ENCODE peak calls at places on chromosomes 16 and 17, in six cellular contexts. Q is GM23338, N is endothelial cell of umbilical vein, L is H1, D is neuronal stem cell, S is Karpas-422. Y is an unnamed sample.

GRCh38 chr17:60577147-60577925 is 22.7 kb upstream of the PPM1D start:
- DNase-seq in S (no peak), L (no peak), N (peak), D (no peak), Q (peak), Y (peak)

GRCh38 chr17:30483159-30483558 is 6.0 kb downstream of the GOSR1 start:
- DNase-seq in S (no peak), D (no peak), Q (no peak), N (no peak), L (no peak), Y (no peak)

GRCh38 chr16:75105306-75106061 is 11.1 kb downstream of the LDHD start:
- DNase-seq in L (no peak), D (no peak), S (peak), N (no peak), Q (no peak), Y (peak)

GRCh38 chr17:17928422-17929386 is 43.5 kb downstream of the TOM1L2 start:
- DNase-seq in L (no peak), D (no peak), S (no peak), N (peak), Q (no peak), Y (no peak)

GRCh38 chr17:29102046-29102445 is 59.1 kb downstream of the PIPOX start:
- DNase-seq in L (no peak), N (no peak), S (no peak), Q (no peak), D (no peak), Y (no peak)

GRCh38 chr17:1714488-1714979 is 4.4 kb upstream of the TLCD2 start:
- DNase-seq in S (no peak), L (peak), N (peak), Q (peak), D (peak), Y (peak)

GRCh38 chr16:31696968-31697743 is 169.5 kb downstream of the AHSP start:
- DNase-seq in Q (peak), D (no peak), L (no peak), N (peak), S (peak), Y (peak)

GRCh38 chr17:17084941-17085340 is 42.7 kb downstream of the MPRIP start:
- DNase-seq in L (no peak), N (no peak), D (no peak), Q (no peak), S (no peak), Y (no peak)

GRCh38 chr17:28252436-28252835 is 66.6 kb upstream of the TMEM97 start:
- DNase-seq in S (no peak), L (no peak), D (no peak), N (no peak), Q (no peak), Y (peak)

GRCh38 chr17:61405047-61405685 is 5.5 kb downstream of the TBX2 start:
- DNase-seq in L (no peak), N (no peak), S (no peak), D (no peak), Q (peak), Y (no peak)

GRCh38 chr17:83200231-83200699 is 120.9 kb downstream of the METRNL start:
- DNase-seq in Q (no peak), N (no peak), L (no peak), S (no peak), D (no peak), Y (no peak)

GRCh38 chr17:61642768-61643167 is 51.7 kb upstream of the NACA2 start:
- DNase-seq in S (no peak), N (no peak), D (no peak), L (no peak), Q (no peak), Y (no peak)

GRCh38 chr16:48384305-48384981 is 770 bp downstream of the SIAH1 start:
- DNase-seq in N (peak), S (peak), L (no peak), D (peak), Q (peak), Y (peak)

GRCh38 chr17:37506678-37507077 is 17.0 kb downstream of the DUSP14 start:
- DNase-seq in D (peak), N (peak), Q (peak), L (peak), S (peak), Y (peak)

GRCh38 chr17:15123593-15124590 is 141.2 kb downstream of the PMP22 start:
- DNase-seq in D (no peak), Q (no peak), L (no peak), N (no peak), S (no peak), Y (peak)

GRCh38 chr17:55122114-55122513 is 142.6 kb upstream of the HLF start:
- DNase-seq in D (no peak), S (no peak), N (no peak), L (no peak), Q (no peak), Y (no peak)

GRCh38 chr16:79609861-79610260 is 9.3 kb upstream of the MAF start:
- DNase-seq in N (no peak), D (no peak), S (no peak), Q (no peak), L (no peak), Y (no peak)

GRCh38 chr17:71080937-71081336 is 911.6 kb downstream of the KCNJ2 start:
- DNase-seq in S (no peak), D (no peak), N (no peak), L (no peak), Q (peak), Y (no peak)

GRCh38 chr16:51666821-51667220 is 515.8 kb upstream of the SALL1 start:
- DNase-seq in N (no peak), L (no peak), S (no peak), Q (no peak), D (no peak), Y (peak)

GRCh38 chr17:246851-247421 is 65.5 kb upstream of the DOC2B start:
- DNase-seq in Q (no peak), N (no peak), D (no peak), L (no peak), S (no peak), Y (no peak)

GRCh38 chr17:38745545-38745944 is 2.6 kb downstream of the PCGF2 start:
- DNase-seq in Q (no peak), S (no peak), D (no peak), N (no peak), L (no peak), Y (no peak)

GRCh38 chr17:44314869-44315661 is 6.7 kb downstream of the RUNDC3A start:
- DNase-seq in Q (peak), D (no peak), S (peak), L (no peak), N (no peak), Y (peak)

GRCh38 chr17:80100035-80100323 is 1.4 kb upstream of the GAA start:
- DNase-seq in N (no peak), D (no peak), Q (no peak), L (no peak), S (no peak), Y (no peak)

GRCh38 chr17:33178641-33179040 is 114.5 kb downstream of the ASIC2 start:
- DNase-seq in N (no peak), S (no peak), D (no peak), Q (no peak), L (no peak), Y (no peak)

GRCh38 chr16:4416200-4417032 is at the start of gene CORO7:
- DNase-seq in Q (peak), D (peak), N (peak), S (peak), L (no peak), Y (peak)

GRCh38 chr17:44614862-44615261 is 41.4 kb upstream of the MEIOC start:
- DNase-seq in Q (no peak), D (no peak), N (no peak), L (no peak), S (no peak), Y (no peak)

GRCh38 chr16:30621765-30622164 is 11.6 kb upstream of the ZNF689 start:
- DNase-seq in S (no peak), Q (no peak), L (no peak), D (no peak), N (no peak), Y (no peak)

GRCh38 chr16:24286713-24287405 is 30.7 kb downstream of the CACNG3 start:
- DNase-seq in D (no peak), L (no peak), N (no peak), S (no peak), Q (no peak), Y (no peak)

GRCh38 chr16:68884867-68885266 is 41.5 kb downstream of the TANGO6 start:
- DNase-seq in S (no peak), N (peak), L (no peak), Q (no peak), D (no peak), Y (no peak)

GRCh38 chr16:3094289-3095027 is 4.6 kb downstream of the ZSCAN10 start:
- DNase-seq in L (no peak), N (peak), Q (peak), S (peak), D (no peak), Y (peak)

GRCh38 chr16:89505204-89506112 is 2.7 kb upstream of the SPG7 start:
- DNase-seq in N (peak), L (no peak), Q (no peak), S (peak), D (no peak), Y (peak)

GRCh38 chr17:17792143-17792550 is 44.6 kb downstream of the SREBF1 start:
- DNase-seq in Q (no peak), N (no peak), S (no peak), L (no peak), D (no peak), Y (peak)

GRCh38 chr16:35506018-35506897 is 2046.8 kb downstream of the TP53TG3F start:
- DNase-seq in Q (no peak), S (no peak), L (no peak), D (no peak), N (no peak), Y (no peak)

GRCh38 chr17:80861892-80862291 is 129.7 kb upstream of the CHMP6 start:
- DNase-seq in N (no peak), L (no peak), Q (peak), D (no peak), S (no peak), Y (peak)

GRCh38 chr16:918068-918467 is 52.7 kb downstream of the LMF1 start:
- DNase-seq in Q (no peak), N (no peak), S (no peak), D (no peak), L (no peak), Y (no peak)

GRCh38 chr16:8663192-8664089 is 11.0 kb upstream of the ABAT start:
- DNase-seq in D (no peak), S (no peak), L (no peak), Q (no peak), N (no peak), Y (no peak)

GRCh38 chr17:50588391-50589111 is 28.0 kb downstream of the CACNA1G start:
- DNase-seq in L (no peak), Q (no peak), N (peak), D (no peak), S (no peak), Y (no peak)

GRCh38 chr16:85420501-85421337 is 192.4 kb upstream of the GSE1 start:
- DNase-seq in Q (peak), L (no peak), S (peak), N (peak), D (peak), Y (peak)

DNA sequence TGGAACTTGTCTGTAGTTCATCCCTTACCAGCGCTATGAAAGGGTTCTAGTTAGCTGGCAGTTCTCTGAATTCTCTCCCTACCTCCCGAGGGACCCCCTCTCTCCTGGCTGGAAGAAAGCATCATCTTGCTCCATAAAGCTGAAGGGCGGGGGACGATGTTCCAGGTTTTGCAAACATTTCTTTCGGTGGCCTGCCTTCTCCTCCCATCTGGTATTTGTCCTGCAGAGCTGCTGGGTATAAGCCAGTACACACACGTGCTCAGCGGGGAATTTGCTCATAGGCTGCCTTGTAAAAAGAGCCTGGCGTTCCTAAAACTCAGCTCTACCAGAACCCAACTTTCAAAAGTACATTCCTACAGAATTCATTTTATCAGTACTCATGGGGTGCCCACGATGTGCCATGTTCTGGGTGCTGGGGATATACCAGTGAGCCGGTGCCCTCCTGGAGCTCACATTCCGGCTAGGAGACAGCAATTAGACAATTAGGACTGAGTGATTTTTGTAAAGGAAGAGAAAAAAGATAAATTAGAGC is 616 bp upstream of the MRPL58 start:
- DNase-seq in N (peak), L (no peak), S (no peak), D (no peak), Q (peak), Y (peak)
- H2AFZ ChIP-seq in N (peak), L (no peak), S (peak), D (peak), Q (peak), Y (peak)

GRCh38 chr16:57134982-57135381 is 42.6 kb downstream of the CPNE2 start:
- DNase-seq in Q (no peak), S (no peak), D (no peak), N (no peak), L (no peak), Y (no peak)
- H2AFZ ChIP-seq in Q (no peak), S (no peak), D (no peak), N (no peak), L (no peak), Y (no peak)

GRCh38 chr17:73469311-73469710 is 157.5 kb upstream of the CDC42EP4 start:
- DNase-seq in Q (no peak), N (no peak), S (no peak), D (no peak), L (no peak), Y (no peak)

GRCh38 chr17:73470369-73470768 is 158.6 kb upstream of the CDC42EP4 start:
- DNase-seq in N (no peak), L (no peak), D (no peak), S (no peak), Q (no peak), Y (no peak)

GRCh38 chr17:73468221-73468620 is 156.4 kb upstream of the CDC42EP4 start:
- DNase-seq in S (no peak), N (no peak), Q (no peak), D (no peak), L (no peak), Y (no peak)

GRCh38 chr17:73474370-73474988 is 162.7 kb upstream of the CDC42EP4 start:
- DNase-seq in D (no peak), S (no peak), Q (no peak), N (peak), L (no peak), Y (peak)

GRCh38 chr17:73471924-73472323 is 160.1 kb upstream of the CDC42EP4 start:
- DNase-seq in S (no peak), N (no peak), L (no peak), Q (no peak), D (no peak), Y (no peak)
- H2AFZ ChIP-seq in S (no peak), N (no peak), L (no peak), Q (no peak), D (no peak), Y (no peak)

GRCh38 chr17:3037259-3037658 is 26.1 kb downstream of the OR1D5 start:
- DNase-seq in Q (no peak), N (no peak), S (no peak), L (no peak), D (no peak), Y (no peak)
- H2AFZ ChIP-seq in Q (no peak), N (no peak), S (no peak), L (no peak), D (no peak), Y (no peak)

GRCh38 chr17:13333661-13334060 is 268.1 kb downstream of the HS3ST3A1 start:
- DNase-seq in L (no peak), D (no peak), S (no peak), N (no peak), Q (no peak), Y (no peak)
- H2AFZ ChIP-seq in L (no peak), D (no peak), S (no peak), N (no peak), Q (no peak), Y (no peak)

GRCh38 chr17:78359216-78359935 is 501 bp downstream of the SOCS3 start:
- DNase-seq in S (no peak), L (no peak), D (no peak), N (peak), Q (peak), Y (no peak)

GRCh38 chr17:78358538-78359215 is 1.2 kb downstream of the SOCS3 start:
- DNase-seq in Q (peak), L (no peak), N (peak), S (no peak), D (no peak), Y (peak)

GRCh38 chr17:78361227-78361683 is 1.4 kb upstream of the SOCS3 start:
- DNase-seq in S (no peak), N (no peak), L (no peak), Q (no peak), D (no peak), Y (no peak)

GRCh38 chr17:78360371-78361226 is 722 bp upstream of the SOCS3 start:
- DNase-seq in S (peak), N (peak), Q (peak), L (peak), D (peak), Y (peak)

GRCh38 chr17:78359936-78360370 is at the start of gene SOCS3:
- DNase-seq in D (peak), Q (peak), S (peak), L (peak), N (peak), Y (peak)
- H2AFZ ChIP-seq in D (peak), Q (peak), S (no peak), L (no peak), N (peak), Y (no peak)

GRCh38 chr16:66481081-66481942 is 54.2 kb downstream of the BEAN1 start:
- DNase-seq in S (no peak), L (no peak), N (no peak), Q (no peak), D (no peak), Y (no peak)

GRCh38 chr16:66477028-66477515 is 50.0 kb downstream of the BEAN1 start:
- DNase-seq in N (no peak), L (no peak), D (no peak), S (no peak), Q (no peak), Y (no peak)

GRCh38 chr16:66479661-66480264 is 52.7 kb downstream of the BEAN1 start:
- DNase-seq in D (no peak), S (no peak), N (no peak), L (no peak), Q (no peak), Y (no peak)

GRCh38 chr16:66480265-66481080 is 53.4 kb downstream of the BEAN1 start:
- DNase-seq in D (no peak), L (no peak), N (no peak), S (no peak), Q (no peak), Y (no peak)

DNA sequence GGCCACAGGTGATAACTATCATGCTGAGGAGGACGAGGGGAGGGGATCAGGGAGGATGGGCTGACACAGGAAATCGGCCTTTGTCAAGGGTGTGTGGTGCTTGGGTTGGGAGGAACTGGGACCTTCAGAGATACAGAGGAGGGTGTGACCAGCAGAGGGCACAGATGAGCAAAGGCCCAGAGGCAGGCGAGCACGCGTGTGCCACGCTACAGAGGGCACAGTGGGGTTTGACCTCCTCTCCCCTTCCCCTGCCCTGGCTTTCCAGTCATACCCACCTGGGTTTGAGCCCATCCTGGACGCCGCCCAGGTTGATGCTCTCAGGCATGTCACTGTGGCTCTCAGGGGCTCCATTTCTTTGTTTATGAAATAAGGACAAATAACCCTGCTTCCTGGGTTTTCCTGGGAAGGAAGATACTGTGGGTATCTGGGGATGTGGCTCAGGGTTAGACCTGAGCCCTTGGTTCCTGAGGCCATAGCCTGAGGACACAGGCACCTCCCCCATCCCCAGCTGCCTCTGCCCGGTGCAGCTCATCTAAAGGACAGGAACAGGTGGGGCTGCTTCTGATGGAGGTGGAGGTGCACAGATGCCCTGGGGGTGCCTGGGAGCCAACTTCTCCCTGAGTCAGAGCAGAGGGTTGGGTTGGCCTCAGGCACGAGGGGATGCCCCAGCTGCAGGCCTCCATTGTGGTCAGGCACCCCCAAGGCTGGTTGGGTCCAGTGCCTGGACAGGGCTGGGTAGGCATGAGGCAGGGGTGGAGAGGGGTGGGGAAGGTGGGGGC is 51.8 kb downstream of the BEAN1 start:
- DNase-seq in S (peak), Q (peak), D (no peak), L (peak), N (peak), Y (peak)
- H2AFZ ChIP-seq in S (peak), Q (peak), D (no peak), L (no peak), N (peak), Y (no peak)

DNA sequence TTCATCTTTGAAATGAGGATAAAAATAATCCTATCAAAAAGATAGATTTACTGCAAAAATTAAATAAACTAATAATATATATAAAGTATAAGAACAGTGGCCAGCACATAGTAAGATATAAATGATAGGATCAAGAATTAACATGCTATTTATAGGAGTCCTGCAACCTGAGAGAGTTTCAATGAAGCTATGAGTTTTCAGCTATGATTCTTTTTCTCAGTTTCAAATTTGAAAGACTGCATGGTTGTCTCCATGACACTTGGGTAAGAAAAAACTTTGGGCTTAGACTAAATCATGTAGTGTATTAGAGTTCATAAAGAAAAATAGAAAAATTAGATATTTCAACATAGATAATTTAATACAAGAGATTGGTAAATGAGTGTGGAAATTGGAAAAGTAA is 817.8 kb upstream of the KIF2B start:
- DNase-seq in N (no peak), L (no peak), D (no peak), S (no peak), Q (no peak), Y (no peak)
- H2AFZ ChIP-seq in N (no peak), L (no peak), D (no peak), S (no peak), Q (no peak), Y (no peak)

GRCh38 chr16:28292731-28293588 is 635 bp downstream of the SBK1 start:
- DNase-seq in L (no peak), Q (peak), N (no peak), S (no peak), D (peak), Y (no peak)
- H2AFZ ChIP-seq in L (no peak), Q (no peak), N (peak), S (no peak), D (peak), Y (peak)